ENCODE peak calls at places on chromosomes 4 and X, in four cellular contexts. U is GM06990, N is ovary, K is BJ. A is an unnamed sample.

GRCh38 chr4:95980877-95981360 is 141.0 kb downstream of the PDHA2 start:
- DNase-seq in U (no peak), N (no peak), K (no peak), A (no peak)

GRCh38 chrX:18884916-18885315 is 99.0 kb downstream of the PHKA2 start:
- DNase-seq in K (no peak), N (no peak), U (no peak), A (peak)

GRCh38 chr4:1597021-1597931 is 86.8 kb downstream of the FAM53A start:
- DNase-seq in N (no peak), U (no peak), K (no peak), A (no peak)

GRCh38 chr4:105619193-105619931 is 66.9 kb downstream of the ARHGEF38 start:
- DNase-seq in U (no peak), N (no peak), K (no peak), A (no peak)

GRCh38 chr4:97317691-97318090 is 825.6 kb downstream of the STPG2 start:
- DNase-seq in K (no peak), U (no peak), N (no peak), A (no peak)

GRCh38 chr4:29075366-29075765 is 1644.8 kb upstream of the PCDH7 start:
- DNase-seq in K (no peak), U (no peak), N (no peak), A (no peak)

GRCh38 chrX:36087366-36087765 is 167.8 kb downstream of the CFAP47 start:
- DNase-seq in K (no peak), U (no peak), N (no peak), A (no peak)

GRCh38 chrX:115419094-115419493 is 129.6 kb downstream of the LUZP4 start:
- DNase-seq in K (no peak), U (no peak), N (no peak), A (no peak)

GRCh38 chr4:76087007-76087769 is 12.7 kb downstream of the ART3 start:
- DNase-seq in K (no peak), U (no peak), N (no peak), A (peak)

GRCh38 chrX:74291964-74292891 is 11.8 kb upstream of the ZCCHC13 start:
- DNase-seq in N (peak), K (peak), U (peak), A (peak)

GRCh38 chrX:16914058-16914457 is 32.4 kb upstream of the REPS2 start:
- DNase-seq in N (no peak), U (no peak), K (no peak), A (no peak)

GRCh38 chr4:5784960-5785611 is 74.1 kb downstream of the EVC start:
- DNase-seq in N (no peak), U (no peak), K (no peak), A (no peak)

GRCh38 chr4:128163177-128164117 is 102.3 kb downstream of the LARP1B start:
- DNase-seq in U (no peak), K (peak), N (no peak), A (no peak)

GRCh38 chrX:72029473-72030411 is 102.0 kb downstream of the RTL5 start:
- DNase-seq in N (no peak), K (peak), U (no peak), A (no peak)

GRCh38 chr4:25123236-25123635 is 37.0 kb downstream of the SEPSECS start:
- DNase-seq in N (no peak), U (peak), K (no peak), A (peak)

GRCh38 chr4:183355405-183355804 is 33.2 kb upstream of the CLDN24 start:
- DNase-seq in K (no peak), U (no peak), N (no peak), A (no peak)

GRCh38 chrX:136209016-136209738 is 42.0 kb downstream of the MAP7D3 start:
- DNase-seq in N (peak), U (no peak), K (no peak), A (peak)

GRCh38 chr4:87054900-87055299 is 120.1 kb downstream of the AFF1 start:
- DNase-seq in N (no peak), K (no peak), U (no peak), A (no peak)

GRCh38 chr4:167339781-167340180 is 105.5 kb upstream of the SPOCK3 start:
- DNase-seq in U (no peak), N (no peak), K (no peak), A (no peak)

DNA sequence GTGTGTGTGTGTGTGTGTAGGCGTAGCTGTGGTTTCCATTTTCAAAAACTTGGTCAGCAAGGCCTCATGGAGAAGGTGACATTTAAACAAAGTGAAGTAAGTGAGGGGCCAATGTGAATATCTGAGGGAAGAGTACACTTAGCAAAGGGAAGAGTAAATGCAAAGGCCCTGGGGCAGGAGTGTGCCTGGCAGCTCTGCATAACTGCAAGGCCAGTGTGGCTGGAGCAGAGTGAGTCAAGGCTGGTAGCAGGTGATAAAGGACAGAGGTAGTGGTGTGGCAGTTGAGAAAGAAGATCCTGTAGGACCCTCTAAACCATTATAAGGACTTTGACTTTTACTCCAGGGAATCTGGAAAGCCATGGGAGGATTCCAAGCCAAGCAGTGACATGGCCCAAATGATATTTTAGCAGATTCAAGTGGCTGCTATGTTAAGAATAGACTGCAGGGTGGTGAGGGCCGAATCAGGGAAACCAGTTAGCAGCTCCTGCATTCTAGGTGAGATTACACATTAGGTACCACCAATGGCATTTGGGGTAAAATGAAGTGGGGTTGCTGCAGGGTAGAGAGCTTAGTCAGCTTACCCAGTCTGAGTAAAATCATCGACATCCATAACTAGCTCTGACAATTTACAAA is 5.9 kb upstream of the TBC1D1 start:
- DNase-seq in U (no peak), K (no peak), N (no peak), A (no peak)
- TF ChIP-seq CTCF in U (no peak), K (no peak), N (no peak), A (no peak)

DNA sequence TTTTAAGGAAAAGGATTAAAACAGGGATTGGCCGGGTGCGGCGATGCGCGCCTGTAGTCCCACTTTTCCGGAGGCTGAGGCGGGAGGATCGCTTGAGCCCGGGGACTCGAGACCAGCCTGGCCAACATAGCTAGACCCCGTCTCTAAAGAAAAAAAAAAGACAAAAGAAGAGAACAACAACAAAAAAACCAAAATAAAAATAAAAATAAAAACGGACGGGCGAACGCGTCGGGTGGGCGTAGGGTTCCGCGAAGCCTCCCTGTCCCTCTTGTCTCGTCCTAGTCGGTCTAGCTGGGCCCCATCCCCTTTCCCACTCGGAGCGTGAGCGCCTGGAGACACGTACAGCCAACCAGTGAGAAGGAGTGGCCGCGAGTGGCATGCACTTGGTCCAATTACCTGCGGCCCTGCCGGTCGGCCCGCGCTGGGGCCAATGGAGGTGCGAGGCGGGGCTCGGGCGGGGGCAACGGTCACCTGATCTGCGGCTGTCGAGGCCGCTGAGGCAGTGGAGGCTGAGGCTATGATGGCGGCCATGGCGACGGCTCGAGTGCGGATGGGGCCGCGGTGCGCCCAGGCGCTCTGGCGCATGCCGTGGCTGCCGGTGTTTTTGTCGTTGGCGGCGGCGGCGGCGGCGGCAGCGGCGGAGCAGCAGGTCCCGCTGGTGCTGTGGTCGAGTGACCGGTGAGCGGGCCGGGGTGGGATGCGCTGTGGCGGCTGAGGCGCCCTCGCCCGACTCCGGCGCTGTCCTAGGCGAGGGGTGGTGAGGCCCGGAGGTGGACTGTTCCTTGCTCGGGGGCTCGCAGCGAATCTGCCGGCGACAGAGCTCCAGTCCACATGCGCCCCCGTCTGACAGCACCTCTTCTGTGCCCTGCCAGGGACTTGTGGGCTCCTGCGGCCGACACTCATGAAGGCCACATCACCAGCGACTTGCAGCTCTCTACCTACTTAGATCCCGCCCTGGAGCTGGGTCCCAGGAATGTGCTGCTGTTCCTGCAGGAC is at the start of gene ATP6AP1:
- DNase-seq in N (peak), U (peak), K (peak), A (peak)
- TF ChIP-seq CTCF in N (no peak), U (peak), K (no peak), A (no peak)

DNA sequence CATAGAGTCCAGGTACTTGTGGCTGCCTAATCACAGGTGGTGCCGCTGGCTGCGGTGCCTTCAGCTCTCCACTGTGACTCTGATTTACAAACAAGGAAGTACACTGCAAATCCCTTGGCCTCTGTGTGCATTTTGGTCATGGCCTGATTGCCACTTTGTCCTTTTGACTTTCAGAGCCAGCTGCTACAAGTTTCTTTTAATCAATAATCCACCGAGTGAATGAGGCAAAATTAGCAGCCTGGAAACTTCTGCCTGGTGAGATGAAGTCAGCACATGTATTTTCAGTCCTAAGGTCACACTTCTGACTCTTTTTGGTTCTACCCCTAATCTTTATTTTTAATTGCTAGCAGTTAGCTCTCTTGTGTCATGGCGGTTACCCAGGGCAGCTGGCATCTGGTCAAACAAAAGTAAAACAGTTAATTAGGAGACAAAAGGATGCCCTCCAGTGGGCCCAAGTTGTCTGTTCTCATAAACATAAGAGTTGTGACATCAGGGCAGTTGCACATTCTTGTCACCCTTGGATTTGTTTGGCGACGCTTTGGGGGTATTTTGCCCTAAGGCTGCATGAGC is 62.3 kb upstream of the LNX1 start:
- DNase-seq in U (peak), K (no peak), N (no peak), A (peak)
- TF ChIP-seq CTCF in U (peak), K (no peak), N (no peak), A (no peak)

DNA sequence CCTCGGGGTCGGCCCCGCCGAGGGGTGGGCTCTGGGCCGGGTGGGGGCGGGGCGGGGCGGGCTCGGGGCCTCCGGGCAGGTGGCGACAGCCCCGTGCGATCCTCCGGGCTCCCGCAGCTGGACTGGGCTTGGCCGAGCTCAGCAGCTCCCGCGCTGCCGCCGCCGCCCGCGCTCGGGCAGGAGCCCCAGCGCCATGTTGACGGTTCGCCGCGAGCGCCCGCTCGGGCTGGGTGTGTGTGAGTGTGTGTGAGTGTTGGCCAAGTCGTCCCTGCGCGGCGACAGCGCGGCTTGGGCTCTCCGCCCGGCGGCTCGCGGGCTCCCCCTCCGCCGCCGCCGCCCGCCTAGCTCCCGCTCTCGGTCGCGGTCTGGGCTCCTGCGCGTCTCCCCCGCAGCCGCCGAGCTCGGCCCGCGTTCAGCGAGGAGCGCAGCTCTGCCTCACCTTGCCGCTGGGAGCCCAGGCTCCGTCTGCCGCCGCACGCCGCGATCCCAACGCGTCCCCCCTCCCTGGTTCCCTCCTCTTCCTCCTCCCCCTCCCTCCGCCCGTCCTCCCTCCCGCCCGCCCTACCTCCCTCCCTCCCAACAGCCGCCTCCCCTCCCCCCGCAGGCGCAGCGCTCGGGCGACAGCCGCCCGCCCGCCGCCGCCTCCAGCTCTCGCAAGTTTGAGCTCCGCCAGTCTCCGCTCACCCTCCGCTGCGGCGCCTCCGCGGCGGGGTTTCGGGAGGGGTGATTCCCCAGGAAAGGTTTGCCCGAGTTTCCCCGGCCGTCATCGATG is at the start of gene BCOR:
- DNase-seq in N (peak), U (peak), K (no peak), A (peak)
- TF ChIP-seq CTCF in N (no peak), U (no peak), K (no peak), A (no peak)